ENCODE peak calls at places on chromosomes 1 and 21, in four cellular contexts. N, T, C and V are unnamed samples.

GRCh38 chr1:231219422-231220401 is 21.3 kb upstream of the GNPAT start:
- DNase-seq in N (no peak), T (no peak), C (no peak), V (no peak)

GRCh38 chr1:54070549-54070915 is 17.1 kb downstream of the TCEANC2 start:
- DNase-seq in N (no peak), T (peak; percentile 41), C (no peak), V (no peak)

GRCh38 chr1:161305872-161306519 is 3.8 kb downstream of the MPZ start:
- DNase-seq in N (peak; percentile 98), T (peak; percentile 59), C (peak; percentile 99), V (peak; percentile 95)

GRCh38 chr1:19682257-19682656 is 17.6 kb downstream of the HTR6 start:
- DNase-seq in N (no peak), T (peak; percentile 80), C (no peak), V (no peak)

GRCh38 chr21:15062566-15062965 is 2.2 kb downstream of the NRIP1 start:
- DNase-seq in N (no peak), T (peak; percentile 48), C (no peak), V (no peak)

GRCh38 chr1:17338706-17339493 is 30.9 kb downstream of the PADI4 start:
- DNase-seq in N (no peak), T (no peak), C (peak; percentile 42), V (no peak)

GRCh38 chr1:86938450-86938849 is 24.0 kb downstream of the HS2ST1 start:
- DNase-seq in N (no peak), T (no peak), C (no peak), V (no peak)

GRCh38 chr1:183685112-183685713 is 32.1 kb upstream of the APOBEC4 start:
- DNase-seq in N (peak; percentile 87), T (peak; percentile 72), C (peak; percentile 70), V (no peak)

GRCh38 chr1:23592209-23592905 is 33.1 kb upstream of the ID3 start:
- DNase-seq in N (no peak), T (no peak), C (no peak), V (no peak)

GRCh38 chr1:115301438-115302020 is 36.5 kb downstream of the NGF start:
- DNase-seq in N (no peak), T (no peak), C (no peak), V (no peak)

GRCh38 chr1:90487040-90487439 is 230.1 kb downstream of the BARHL2 start:
- DNase-seq in N (no peak), T (no peak), C (no peak), V (no peak)

GRCh38 chr21:26140185-26140584 is 30.4 kb downstream of the APP start:
- DNase-seq in N (peak; percentile 52), T (peak; percentile 99), C (no peak), V (peak; percentile 76)

GRCh38 chr1:222390181-222390580 is 157.7 kb downstream of the HHIPL2 start:
- DNase-seq in N (no peak), T (peak; percentile 39), C (no peak), V (no peak)

GRCh38 chr1:41751804-41752513 is 166.8 kb downstream of the HIVEP3 start:
- DNase-seq in N (no peak), T (peak; percentile 79), C (no peak), V (no peak)

GRCh38 chr1:54885237-54885679 is 1.7 kb downstream of the DHCR24 start:
- DNase-seq in N (no peak), T (no peak), C (no peak), V (no peak)

GRCh38 chr1:195594773-195595172 is 1013.5 kb downstream of the KCNT2 start:
- DNase-seq in N (no peak), T (no peak), C (no peak), V (no peak)

GRCh38 chr1:88088481-88088880 is 595.6 kb upstream of the PKN2 start:
- DNase-seq in N (peak; percentile 18), T (no peak), C (peak; percentile 55), V (no peak)

GRCh38 chr1:119453021-119453420 is 38.1 kb downstream of the HSD3B2 start:
- DNase-seq in N (no peak), T (peak; percentile 1), C (peak; percentile 17), V (no peak)

GRCh38 chr1:19817160-19817559 is 2.1 kb upstream of the RNF186 start:
- DNase-seq in N (no peak), T (no peak), C (no peak), V (no peak)

GRCh38 chr1:39348278-39348677 is 143.2 kb upstream of the BMP8A start:
- DNase-seq in N (no peak), T (no peak), C (no peak), V (no peak)

GRCh38 chr1:34292472-34292871 is 115.8 kb downstream of the C1orf94 start:
- DNase-seq in N (peak; percentile 47), T (no peak), C (peak; percentile 57), V (no peak)

GRCh38 chr1:26787381-26787705 is 407 bp upstream of the PIGV start:
- DNase-seq in N (no peak), T (no peak), C (no peak), V (no peak)

GRCh38 chr1:41343790-41344679 is 17.2 kb upstream of the FOXO6 start:
- DNase-seq in N (no peak), T (no peak), C (peak; percentile 59), V (no peak)

GRCh38 chr1:32200226-32201010 is at the start of gene CCDC28B:
- DNase-seq in N (peak; percentile 83), T (peak; percentile 71), C (peak; percentile 89), V (peak; percentile 91)

GRCh38 chr1:107432108-107432507 is 291.3 kb downstream of the NTNG1 start:
- DNase-seq in N (peak; percentile 18), T (peak; percentile 4), C (no peak), V (no peak)

GRCh38 chr1:39925727-39926342 is 24.1 kb upstream of the MYCL start:
- DNase-seq in N (no peak), T (no peak), C (no peak), V (no peak)

GRCh38 chr1:24027838-24028468 is 47.8 kb upstream of the SRSF10 start:
- DNase-seq in N (no peak), T (peak; percentile 83), C (no peak), V (no peak)

GRCh38 chr1:108502138-108502537 is 52.0 kb downstream of the NBPF6 start:
- DNase-seq in N (peak; percentile 27), T (no peak), C (no peak), V (no peak)

GRCh38 chr1:239388578-239388977 is 2.2 kb downstream of the CHRM3 start:
- DNase-seq in N (no peak), T (no peak), C (no peak), V (no peak)

GRCh38 chr21:19198801-19199200 is 795.2 kb upstream of the TMPRSS15 start:
- DNase-seq in N (peak; percentile 78), T (no peak), C (no peak), V (no peak)

DNA sequence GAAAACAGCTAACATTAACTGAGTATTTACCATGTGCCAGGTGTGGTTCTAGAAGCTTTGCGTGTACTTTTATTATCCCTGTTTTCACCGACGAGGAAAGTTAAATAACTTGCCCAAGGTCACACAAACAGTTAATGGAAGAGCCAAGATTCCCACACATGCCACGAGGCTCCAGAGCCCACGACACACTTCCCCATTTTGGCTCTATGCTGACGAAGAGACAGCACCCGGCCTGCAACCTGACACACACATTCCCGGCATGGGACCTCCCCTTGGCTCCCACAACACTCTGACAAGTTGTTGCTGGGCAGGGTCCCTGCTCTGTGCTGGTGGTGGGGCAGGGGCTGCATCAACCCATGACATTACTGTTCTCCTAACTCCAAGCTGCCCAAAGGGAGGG is 52.8 kb downstream of the RAP1GAP start:
- DNase-seq in N (no peak), T (no peak), C (no peak), V (no peak)
- H3K9ac ChIP-seq in N (no peak overlapping the region), T (no peak overlapping the region), C (no peak overlapping the region), V (no peak overlapping the region)

GRCh38 chr21:45105906-45106485 is 31.6 kb downstream of the ADARB1 start:
- DNase-seq in N (no peak), T (no peak), C (no peak), V (no peak)
- H3K4me1 ChIP-seq in N (peaks cover 2% of the 10 kb centered on the region), T (no peaks in the 10 kb centered on the region), C (peaks cover 5% of the 10 kb centered on the region), V (peaks cover 7% of the 10 kb centered on the region)

DNA sequence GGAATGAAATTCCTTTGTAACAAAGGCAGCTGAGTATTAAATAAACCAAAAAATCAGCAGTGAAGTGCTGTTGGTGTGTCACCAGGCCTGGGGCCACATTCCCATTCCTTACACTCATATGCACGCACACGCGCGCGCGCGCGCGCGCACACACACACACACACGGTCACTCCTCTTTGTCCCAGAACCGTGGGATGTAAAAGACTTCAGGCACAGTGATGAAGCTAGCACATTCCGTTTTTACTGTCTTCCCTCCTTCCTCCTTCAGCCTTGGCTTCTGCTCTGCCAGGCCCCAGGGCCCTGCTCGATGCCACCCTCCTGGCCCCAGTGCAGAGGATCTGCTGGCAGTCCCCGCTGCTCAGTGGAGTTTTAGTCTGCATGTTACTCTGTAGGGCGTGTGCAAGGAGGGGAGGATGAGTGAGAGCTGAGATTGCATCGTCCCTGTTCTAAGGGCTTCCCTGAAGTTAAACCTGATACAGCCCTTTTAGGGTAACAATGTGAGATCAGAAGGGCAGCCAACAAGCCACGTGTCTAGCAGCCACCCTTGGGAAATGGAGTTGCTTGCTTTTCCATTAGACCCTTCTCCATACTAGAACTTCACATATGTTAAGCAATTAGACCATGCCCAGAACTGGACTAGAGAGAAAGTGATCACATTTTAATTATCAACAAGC is 71.7 kb upstream of the WDR26 start:
- DNase-seq in N (no peak), T (peak; percentile 46), C (no peak), V (no peak)
- H3K9ac ChIP-seq in N (no peak overlapping the region), T (no peak overlapping the region), C (no peak overlapping the region), V (no peak overlapping the region)

GRCh38 chr1:198910816-198911215 is 272.0 kb downstream of the PTPRC start:
- DNase-seq in N (no peak), T (no peak), C (no peak), V (no peak)
- H3K4me1 ChIP-seq in N (no peaks in the 10 kb centered on the region), T (peaks cover 2% of the 10 kb centered on the region), C (no peaks in the 10 kb centered on the region), V (no peaks in the 10 kb centered on the region)

DNA sequence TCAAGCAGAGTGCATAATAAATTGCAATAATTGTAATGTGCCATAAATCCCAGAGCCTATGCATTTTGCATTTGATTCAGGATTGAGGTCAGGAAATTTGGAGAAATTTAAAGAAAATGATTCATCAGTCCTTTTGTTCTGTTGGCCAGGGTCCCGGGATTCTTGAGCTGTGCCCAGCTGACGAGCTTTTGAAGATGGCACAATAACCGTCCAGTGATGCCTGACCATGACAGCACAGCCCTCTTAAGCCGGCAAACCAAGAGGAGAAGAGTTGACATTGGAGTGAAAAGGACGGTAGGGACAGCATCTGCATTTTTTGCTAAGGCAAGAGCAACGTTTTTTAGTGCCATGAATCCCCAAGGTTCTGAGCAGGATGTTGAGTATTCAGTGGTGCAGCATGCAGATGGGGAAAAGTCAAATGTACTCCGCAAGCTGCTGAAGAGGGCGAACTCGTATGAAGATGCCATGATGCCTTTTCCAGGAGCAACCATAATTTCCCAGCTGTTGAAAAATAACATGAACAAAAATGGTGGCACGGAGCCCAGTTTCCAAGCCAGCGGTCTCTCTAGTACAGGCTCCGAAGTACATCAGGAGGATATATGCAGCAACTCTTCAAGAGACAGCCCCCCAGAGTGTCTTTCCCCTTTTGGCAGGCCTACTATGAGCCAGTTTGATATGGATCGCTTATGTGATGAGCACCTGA is 8.7 kb downstream of the PROX1 start:
- DNase-seq in N (no peak), T (peak; percentile 52), C (no peak), V (no peak)
- H3K9ac ChIP-seq in N (no peak overlapping the region), T (no peak overlapping the region), C (no peak overlapping the region), V (no peak overlapping the region)

GRCh38 chr1:167634435-167634834 is 4.4 kb downstream of the RCSD1 start:
- DNase-seq in N (no peak), T (no peak), C (no peak), V (no peak)
- H3K4me1 ChIP-seq in N (peaks cover 16% of the 10 kb centered on the region), T (peaks cover 5% of the 10 kb centered on the region), C (no peaks in the 10 kb centered on the region), V (peaks cover 11% of the 10 kb centered on the region)